ENCODE peak calls at places on chromosomes 6 and 20, in four cellular contexts. One of them, this sample, is unnamed.

GRCh38 chr6:163705923-163706322 is 291.4 kb downstream of the QKI start:
- DNase-seq in left cardiac atrium: no peak
- DNase-seq in Right ventricle myocardium superior: no peak
- DNase-seq in stimulated activated CD4-positive, alpha-beta T cell treated with anti-CD3 and anti-CD28 coated beads, Interleukin-2, amount 100 ng/mL, for 48 hours: no peak
- DNase-seq in this sample: no peak

GRCh38 chr6:26431258-26432162 is 8.8 kb upstream of the BTN3A3 start:
- DNase-seq in left cardiac atrium: no peak
- DNase-seq in stimulated activated CD4-positive, alpha-beta T cell treated with anti-CD3 and anti-CD28 coated beads, Interleukin-2, amount 100 ng/mL, for 48 hours: no peak
- DNase-seq in Right ventricle myocardium superior: no peak
- DNase-seq in this sample: no peak

GRCh38 chr20:39534846-39535245 is 572.7 kb downstream of the DHX35 start:
- DNase-seq in left cardiac atrium: no peak
- DNase-seq in stimulated activated CD4-positive, alpha-beta T cell treated with anti-CD3 and anti-CD28 coated beads, Interleukin-2, amount 100 ng/mL, for 48 hours: no peak
- DNase-seq in Right ventricle myocardium superior: no peak
- DNase-seq in this sample: no peak

GRCh38 chr20:21029356-21029755 is 76.8 kb downstream of the LINC00237 start:
- DNase-seq in Right ventricle myocardium superior: no peak
- DNase-seq in stimulated activated CD4-positive, alpha-beta T cell treated with anti-CD3 and anti-CD28 coated beads, Interleukin-2, amount 100 ng/mL, for 48 hours: no peak
- DNase-seq in left cardiac atrium: no peak
- DNase-seq in this sample: no peak

GRCh38 chr20:62765432-62766070 is 30.7 kb upstream of the MRGBP start:
- DNase-seq in left cardiac atrium: peak; percentile 8
- DNase-seq in Right ventricle myocardium superior: peak; percentile 27
- DNase-seq in stimulated activated CD4-positive, alpha-beta T cell treated with anti-CD3 and anti-CD28 coated beads, Interleukin-2, amount 100 ng/mL, for 48 hours: no peak
- DNase-seq in this sample: no peak

GRCh38 chr6:161374971-161375873 is 101.4 kb upstream of the AGPAT4 start:
- DNase-seq in left cardiac atrium: peak; percentile 76
- DNase-seq in stimulated activated CD4-positive, alpha-beta T cell treated with anti-CD3 and anti-CD28 coated beads, Interleukin-2, amount 100 ng/mL, for 48 hours: no peak
- DNase-seq in Right ventricle myocardium superior: peak; percentile 80
- DNase-seq in this sample: no peak

GRCh38 chr6:106530502-106530901 is 98.8 kb downstream of the RTN4IP1 start:
- DNase-seq in Right ventricle myocardium superior: no peak
- DNase-seq in left cardiac atrium: no peak
- DNase-seq in stimulated activated CD4-positive, alpha-beta T cell treated with anti-CD3 and anti-CD28 coated beads, Interleukin-2, amount 100 ng/mL, for 48 hours: no peak
- DNase-seq in this sample: no peak

GRCh38 chr6:35311390-35312075 is 13.9 kb downstream of the DEF6 start:
- DNase-seq in left cardiac atrium: no peak
- DNase-seq in Right ventricle myocardium superior: no peak
- DNase-seq in stimulated activated CD4-positive, alpha-beta T cell treated with anti-CD3 and anti-CD28 coated beads, Interleukin-2, amount 100 ng/mL, for 48 hours: no peak
- DNase-seq in this sample: no peak

GRCh38 chr6:156719395-156719719 is 57.8 kb upstream of the ARID1B start:
- DNase-seq in stimulated activated CD4-positive, alpha-beta T cell treated with anti-CD3 and anti-CD28 coated beads, Interleukin-2, amount 100 ng/mL, for 48 hours: no peak
- DNase-seq in left cardiac atrium: no peak
- DNase-seq in Right ventricle myocardium superior: no peak
- DNase-seq in this sample: peak; percentile 1

GRCh38 chr6:51841656-51842055 is 245.8 kb downstream of the PKHD1 start:
- DNase-seq in stimulated activated CD4-positive, alpha-beta T cell treated with anti-CD3 and anti-CD28 coated beads, Interleukin-2, amount 100 ng/mL, for 48 hours: no peak
- DNase-seq in Right ventricle myocardium superior: no peak
- DNase-seq in left cardiac atrium: no peak
- DNase-seq in this sample: no peak

GRCh38 chr6:88115307-88115706 is 50.8 kb downstream of the CNR1 start:
- DNase-seq in left cardiac atrium: no peak
- DNase-seq in stimulated activated CD4-positive, alpha-beta T cell treated with anti-CD3 and anti-CD28 coated beads, Interleukin-2, amount 100 ng/mL, for 48 hours: no peak
- DNase-seq in Right ventricle myocardium superior: no peak
- DNase-seq in this sample: no peak